ENCODE peak calls at places on chromosomes 7 and 10, in nine cellular contexts. N, D, O, G, Q, K, Y, U and F are unnamed samples.

GRCh38 chr7:77699056-77699455 is 2.8 kb downstream of the RSBN1L start:
- ATAC-seq in O (no peak), U (no peak), K (no peak), N (no peak), D (no peak), G (no peak), Y (no peak), Q (no peak), F (no peak)

GRCh38 chr7:51070163-51070562 is 246.4 kb downstream of the COBL start:
- ATAC-seq in Y (no peak), Q (peak; percentile 62), U (no peak), D (no peak), O (no peak), K (no peak), N (no peak), G (no peak), F (no peak)

GRCh38 chr10:61456095-61456789 is 3.1 kb upstream of the TMEM26 start:
- ATAC-seq in G (no peak), U (no peak), N (no peak), Y (peak; percentile 13), O (no peak), K (no peak), Q (peak; percentile 60), D (no peak), F (no peak)

GRCh38 chr10:112678581-112678980 is 231.6 kb downstream of the VTI1A start:
- ATAC-seq in N (no peak), G (no peak), Q (no peak), K (no peak), D (no peak), U (no peak), Y (no peak), O (no peak), F (no peak)

GRCh38 chr7:137975768-137976167 is 26.1 kb downstream of the CREB3L2 start:
- ATAC-seq in K (no peak), O (peak; percentile 67), D (no peak), U (no peak), Y (no peak), N (no peak), G (no peak), Q (no peak), F (no peak)

GRCh38 chr10:77070317-77070716 is 567.3 kb downstream of the KCNMA1 start:
- ATAC-seq in K (no peak), N (no peak), Y (no peak), Q (no peak), U (no peak), D (no peak), G (no peak), O (peak; percentile 29), F (no peak)

GRCh38 chr7:87876759-87877234 is 504 bp downstream of the DBF4 start:
- ATAC-seq in Y (peak; percentile 49), K (peak; percentile 47), G (peak; percentile 8), Q (peak; percentile 64), D (peak; percentile 55), N (peak; percentile 27), O (peak; percentile 73), U (no peak), F (no peak)

GRCh38 chr10:121899727-121900126 is 28.1 kb downstream of the ATE1 start:
- ATAC-seq in Q (no peak), O (no peak), Y (no peak), U (no peak), N (no peak), K (no peak), G (no peak), D (no peak), F (no peak)